ENCODE peak calls at places on chromosomes 11 and 22, in ten cellular contexts. One of them, this sample, is unnamed.

GRCh38 chr11:123536690-123537437 is 106.8 kb downstream of the GRAMD1B start:
- DNase-seq in cardiac muscle cell: peak
- DNase-seq in esophagus squamous epithelium: no peak
- DNase-seq in body of pancreas: peak
- DNase-seq in A549: peak
- DNase-seq in ovary: no peak
- DNase-seq in thoracic aorta: no peak
- DNase-seq in heart left ventricle: peak
- DNase-seq in lower lobe of right lung: no peak
- DNase-seq in psoas muscle: no peak
- DNase-seq in this sample: no peak

GRCh38 chr11:78319453-78319955 is 98.1 kb downstream of the GAB2 start:
- DNase-seq in cardiac muscle cell: no peak
- DNase-seq in esophagus squamous epithelium: no peak
- DNase-seq in body of pancreas: no peak
- DNase-seq in A549: no peak
- DNase-seq in ovary: peak
- DNase-seq in thoracic aorta: no peak
- DNase-seq in heart left ventricle: no peak
- DNase-seq in lower lobe of right lung: no peak
- DNase-seq in psoas muscle: no peak
- DNase-seq in this sample: no peak

GRCh38 chr22:23908561-23909205 is 14.5 kb downstream of the MIF start:
- DNase-seq in cardiac muscle cell: no peak
- DNase-seq in esophagus squamous epithelium: no peak
- DNase-seq in body of pancreas: no peak
- DNase-seq in A549: no peak
- DNase-seq in ovary: no peak
- DNase-seq in thoracic aorta: no peak
- DNase-seq in heart left ventricle: no peak
- DNase-seq in lower lobe of right lung: no peak
- DNase-seq in psoas muscle: no peak
- DNase-seq in this sample: no peak

GRCh38 chr11:8638300-8638699 is 44.2 kb downstream of the TRIM66 start:
- DNase-seq in cardiac muscle cell: no peak
- DNase-seq in esophagus squamous epithelium: no peak
- DNase-seq in body of pancreas: no peak
- DNase-seq in A549: no peak
- DNase-seq in ovary: no peak
- DNase-seq in thoracic aorta: no peak
- DNase-seq in heart left ventricle: no peak
- DNase-seq in lower lobe of right lung: no peak
- DNase-seq in psoas muscle: no peak
- DNase-seq in this sample: no peak

GRCh38 chr22:32693102-32693501 is 108.4 kb upstream of the TIMP3 start:
- DNase-seq in cardiac muscle cell: no peak
- DNase-seq in esophagus squamous epithelium: no peak
- DNase-seq in body of pancreas: no peak
- DNase-seq in A549: no peak
- DNase-seq in ovary: no peak
- DNase-seq in thoracic aorta: no peak
- DNase-seq in heart left ventricle: no peak
- DNase-seq in lower lobe of right lung: no peak
- DNase-seq in psoas muscle: no peak
- DNase-seq in this sample: no peak

GRCh38 chr11:116793476-116794096 is 1.9 kb upstream of the APOA5 start:
- DNase-seq in cardiac muscle cell: no peak
- DNase-seq in esophagus squamous epithelium: no peak
- DNase-seq in body of pancreas: peak
- DNase-seq in A549: peak
- DNase-seq in ovary: no peak
- DNase-seq in thoracic aorta: no peak
- DNase-seq in heart left ventricle: no peak
- DNase-seq in lower lobe of right lung: no peak
- DNase-seq in psoas muscle: no peak
- DNase-seq in this sample: no peak

GRCh38 chr11:72411623-72412532 is 22.5 kb downstream of the CLPB start:
- DNase-seq in cardiac muscle cell: no peak
- DNase-seq in esophagus squamous epithelium: no peak
- DNase-seq in body of pancreas: peak
- DNase-seq in A549: no peak
- DNase-seq in ovary: no peak
- DNase-seq in thoracic aorta: no peak
- DNase-seq in heart left ventricle: no peak
- DNase-seq in lower lobe of right lung: no peak
- DNase-seq in psoas muscle: no peak
- DNase-seq in this sample: peak

GRCh38 chr11:47675851-47676250 is 33.5 kb upstream of the MTCH2 start:
- DNase-seq in cardiac muscle cell: no peak
- DNase-seq in esophagus squamous epithelium: no peak
- DNase-seq in body of pancreas: no peak
- DNase-seq in A549: no peak
- DNase-seq in ovary: no peak
- DNase-seq in thoracic aorta: no peak
- DNase-seq in heart left ventricle: no peak
- DNase-seq in lower lobe of right lung: no peak
- DNase-seq in psoas muscle: no peak
- DNase-seq in this sample: no peak

GRCh38 chr11:31340903-31341572 is 28.5 kb downstream of the DCDC1 start:
- DNase-seq in cardiac muscle cell: peak
- DNase-seq in esophagus squamous epithelium: no peak
- DNase-seq in body of pancreas: peak
- DNase-seq in A549: peak
- DNase-seq in ovary: no peak
- DNase-seq in thoracic aorta: no peak
- DNase-seq in heart left ventricle: no peak
- DNase-seq in lower lobe of right lung: no peak
- DNase-seq in psoas muscle: no peak
- DNase-seq in this sample: no peak

GRCh38 chr11:35553021-35553420 is 27.6 kb upstream of the PAMR1 start:
- DNase-seq in cardiac muscle cell: no peak
- DNase-seq in esophagus squamous epithelium: no peak
- DNase-seq in body of pancreas: no peak
- DNase-seq in A549: no peak
- DNase-seq in ovary: no peak
- DNase-seq in thoracic aorta: no peak
- DNase-seq in heart left ventricle: no peak
- DNase-seq in lower lobe of right lung: no peak
- DNase-seq in psoas muscle: no peak
- DNase-seq in this sample: no peak

GRCh38 chr22:46791201-46791731 is 28.8 kb downstream of the TBC1D22A start:
- DNase-seq in cardiac muscle cell: no peak
- DNase-seq in esophagus squamous epithelium: no peak
- DNase-seq in body of pancreas: peak
- DNase-seq in A549: no peak
- DNase-seq in ovary: no peak
- DNase-seq in thoracic aorta: no peak
- DNase-seq in heart left ventricle: no peak
- DNase-seq in lower lobe of right lung: no peak
- DNase-seq in psoas muscle: peak
- DNase-seq in this sample: no peak

DNA sequence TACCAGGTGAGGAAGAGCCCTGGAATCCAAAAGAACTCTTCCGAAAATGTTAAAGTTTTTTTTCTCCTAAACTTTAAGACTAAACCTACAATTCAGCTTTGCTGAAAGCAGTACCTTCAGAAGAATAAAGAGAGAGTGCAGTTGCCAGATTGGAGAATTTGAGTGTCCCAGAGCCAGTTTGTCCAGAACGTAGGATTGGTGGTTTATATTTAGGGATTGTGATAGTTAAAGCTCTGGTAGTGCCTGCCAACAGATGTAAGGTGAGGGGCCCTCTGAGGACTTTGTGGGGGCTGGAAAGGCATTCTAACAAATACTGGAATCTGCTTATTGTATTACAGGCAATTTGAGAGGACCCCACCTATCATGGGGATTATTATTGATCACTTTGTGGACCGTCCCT is 39.8 kb downstream of the ATG13 start:
- DNase-seq in cardiac muscle cell: no peak
- DNase-seq in esophagus squamous epithelium: no peak
- DNase-seq in body of pancreas: no peak
- DNase-seq in A549: no peak
- DNase-seq in ovary: no peak
- DNase-seq in thoracic aorta: no peak
- DNase-seq in heart left ventricle: no peak
- DNase-seq in lower lobe of right lung: no peak
- DNase-seq in psoas muscle: no peak
- DNase-seq in this sample: no peak
- H3K27ac ChIP-seq in cardiac muscle cell: no peak
- H3K27ac ChIP-seq in esophagus squamous epithelium: peak
- H3K27ac ChIP-seq in body of pancreas: no peak
- H3K27ac ChIP-seq in A549: no peak
- H3K27ac ChIP-seq in ovary: no peak
- H3K27ac ChIP-seq in thoracic aorta: peak
- H3K27ac ChIP-seq in heart left ventricle: peak
- H3K27ac ChIP-seq in lower lobe of right lung: no peak
- H3K27ac ChIP-seq in psoas muscle: no peak
- H3K27ac ChIP-seq in this sample: peak

DNA sequence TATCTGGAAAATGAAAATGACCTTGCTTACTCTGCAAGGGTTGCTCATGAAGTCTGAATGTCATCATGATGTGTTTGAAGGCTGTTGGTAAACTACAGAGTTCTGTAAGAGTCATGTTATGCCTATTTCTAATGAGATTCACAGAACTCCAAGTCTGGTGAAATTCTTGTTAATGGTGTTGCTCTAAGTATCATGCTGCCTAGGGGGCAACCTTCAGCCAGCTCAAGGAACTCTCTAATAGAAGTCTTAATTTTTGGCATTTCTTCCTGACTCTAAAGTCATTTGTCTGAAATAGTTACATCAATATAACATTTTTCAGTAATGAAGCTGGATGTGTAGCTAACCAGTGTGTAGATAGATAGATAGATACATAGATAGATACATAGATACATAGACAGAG is 302.8 kb downstream of the FAT3 start:
- DNase-seq in cardiac muscle cell: no peak
- DNase-seq in esophagus squamous epithelium: no peak
- DNase-seq in body of pancreas: no peak
- DNase-seq in A549: no peak
- DNase-seq in ovary: no peak
- DNase-seq in thoracic aorta: no peak
- DNase-seq in heart left ventricle: no peak
- DNase-seq in lower lobe of right lung: no peak
- DNase-seq in psoas muscle: no peak
- DNase-seq in this sample: no peak
- TF ChIP-seq CTCF in cardiac muscle cell: peak
- TF ChIP-seq CTCF in esophagus squamous epithelium: no peak
- TF ChIP-seq CTCF in body of pancreas: no peak
- TF ChIP-seq CTCF in A549: no peak
- TF ChIP-seq CTCF in ovary: no peak
- TF ChIP-seq CTCF in thoracic aorta: no peak
- TF ChIP-seq CTCF in heart left ventricle: no peak
- TF ChIP-seq CTCF in lower lobe of right lung: no peak
- TF ChIP-seq CTCF in psoas muscle: no peak
- TF ChIP-seq CTCF in this sample: no peak

GRCh38 chr11:5610446-5610845 is 14.0 kb downstream of the TRIM6 start:
- DNase-seq in cardiac muscle cell: no peak
- DNase-seq in esophagus squamous epithelium: no peak
- DNase-seq in body of pancreas: no peak
- DNase-seq in A549: no peak
- DNase-seq in ovary: no peak
- DNase-seq in thoracic aorta: no peak
- DNase-seq in heart left ventricle: no peak
- DNase-seq in lower lobe of right lung: no peak
- DNase-seq in psoas muscle: no peak
- DNase-seq in this sample: no peak

GRCh38 chr11:5608778-5609177 is 12.3 kb downstream of the TRIM6 start:
- DNase-seq in cardiac muscle cell: no peak
- DNase-seq in esophagus squamous epithelium: no peak
- DNase-seq in body of pancreas: peak
- DNase-seq in A549: no peak
- DNase-seq in ovary: no peak
- DNase-seq in thoracic aorta: no peak
- DNase-seq in heart left ventricle: no peak
- DNase-seq in lower lobe of right lung: no peak
- DNase-seq in psoas muscle: no peak
- DNase-seq in this sample: no peak

GRCh38 chr11:5605849-5606248 is 9.4 kb downstream of the TRIM6 start:
- DNase-seq in cardiac muscle cell: no peak
- DNase-seq in esophagus squamous epithelium: no peak
- DNase-seq in body of pancreas: no peak
- DNase-seq in A549: no peak
- DNase-seq in ovary: no peak
- DNase-seq in thoracic aorta: peak
- DNase-seq in heart left ventricle: no peak
- DNase-seq in lower lobe of right lung: no peak
- DNase-seq in psoas muscle: no peak
- DNase-seq in this sample: no peak

DNA sequence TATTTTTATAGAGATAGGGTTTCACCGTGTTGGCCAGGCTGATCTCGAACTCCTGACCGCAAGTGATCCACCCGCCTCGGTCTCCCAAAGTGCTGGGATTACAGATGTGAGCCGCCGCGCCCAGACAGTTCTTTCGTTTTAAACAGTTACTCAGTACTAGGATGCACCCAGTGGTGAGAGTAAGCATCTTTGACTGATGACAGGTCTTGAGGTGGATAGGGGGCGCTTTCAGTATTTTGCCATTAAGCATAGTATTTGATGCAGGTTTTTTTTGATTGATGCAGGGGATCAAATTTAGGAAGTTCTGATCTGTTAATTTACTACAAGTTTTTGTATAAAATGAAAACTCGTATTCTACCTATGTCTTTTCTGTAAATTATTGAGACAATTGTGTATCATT is 13.2 kb upstream of the TRIM34 start:
- DNase-seq in cardiac muscle cell: no peak
- DNase-seq in esophagus squamous epithelium: no peak
- DNase-seq in body of pancreas: no peak
- DNase-seq in A549: peak
- DNase-seq in ovary: no peak
- DNase-seq in thoracic aorta: no peak
- DNase-seq in heart left ventricle: no peak
- DNase-seq in lower lobe of right lung: no peak
- DNase-seq in psoas muscle: no peak
- DNase-seq in this sample: no peak
- H3K4me3 ChIP-seq in cardiac muscle cell: no peak
- H3K4me3 ChIP-seq in esophagus squamous epithelium: no peak
- H3K4me3 ChIP-seq in body of pancreas: no peak
- H3K4me3 ChIP-seq in A549: no peak
- H3K4me3 ChIP-seq in ovary: no peak
- H3K4me3 ChIP-seq in thoracic aorta: no peak
- H3K4me3 ChIP-seq in heart left ventricle: no peak
- H3K4me3 ChIP-seq in lower lobe of right lung: no peak
- H3K4me3 ChIP-seq in psoas muscle: no peak
- H3K4me3 ChIP-seq in this sample: no peak

DNA sequence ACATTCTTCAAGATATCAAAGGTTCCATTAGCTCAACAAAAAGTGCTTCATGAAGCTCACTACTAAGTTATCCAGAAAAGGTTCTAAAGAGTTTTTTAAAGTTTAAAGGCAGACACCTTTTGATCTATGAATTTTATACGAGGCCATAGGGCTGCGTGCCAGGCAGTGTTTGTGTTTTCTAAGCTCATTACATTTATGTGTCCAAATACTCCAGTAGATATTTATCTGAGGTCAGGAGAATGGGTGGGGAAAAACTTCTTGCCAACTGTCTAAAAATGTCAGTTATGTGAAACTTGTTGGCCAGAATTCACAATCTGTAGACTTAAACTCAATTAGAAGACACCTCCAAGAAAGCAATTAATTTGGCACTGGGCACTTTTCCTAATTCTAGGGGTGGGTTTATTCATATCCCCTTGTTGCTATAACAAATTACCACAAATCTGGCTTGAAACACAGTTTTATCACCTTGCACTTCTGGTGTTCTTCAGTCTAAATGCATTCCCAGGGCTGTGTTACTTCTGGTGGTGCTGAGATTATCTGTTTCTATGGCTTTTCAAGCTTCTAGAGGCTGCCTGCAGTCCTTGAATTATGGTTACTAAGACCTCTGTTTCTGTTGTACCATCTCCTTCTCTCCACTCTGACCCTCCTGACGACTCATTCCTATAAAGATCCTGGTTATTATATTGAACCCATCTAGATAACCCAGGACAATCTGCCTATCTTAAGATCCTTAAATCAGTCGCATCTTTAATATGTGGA is 1030.4 kb upstream of the CNTN5 start:
- DNase-seq in cardiac muscle cell: no peak
- DNase-seq in esophagus squamous epithelium: no peak
- DNase-seq in body of pancreas: no peak
- DNase-seq in A549: no peak
- DNase-seq in ovary: no peak
- DNase-seq in thoracic aorta: no peak
- DNase-seq in heart left ventricle: no peak
- DNase-seq in lower lobe of right lung: no peak
- DNase-seq in psoas muscle: no peak
- DNase-seq in this sample: no peak
- H3K27ac ChIP-seq in cardiac muscle cell: no peak
- H3K27ac ChIP-seq in esophagus squamous epithelium: no peak
- H3K27ac ChIP-seq in body of pancreas: no peak
- H3K27ac ChIP-seq in A549: no peak
- H3K27ac ChIP-seq in ovary: no peak
- H3K27ac ChIP-seq in thoracic aorta: no peak
- H3K27ac ChIP-seq in heart left ventricle: no peak
- H3K27ac ChIP-seq in lower lobe of right lung: no peak
- H3K27ac ChIP-seq in psoas muscle: no peak
- H3K27ac ChIP-seq in this sample: no peak